ENCODE peak calls at places on chromosomes 11 and 22, in four cellular contexts. U is stomach, D is Peyer's patch, T is esophagus squamous epithelium. F is an unnamed sample.

GRCh38 chr11:82004537-82005213 is 729.0 kb downstream of the FAM181B start:
- DNase-seq in U (no peak), D (no peak), T (no peak), F (no peak)

GRCh38 chr11:12087075-12087775 is 23.2 kb upstream of the MICAL2 start:
- DNase-seq in U (no peak), D (peak; percentile 51), T (no peak), F (no peak)

GRCh38 chr11:10122337-10123197 is 171.5 kb downstream of the SBF2 start:
- DNase-seq in U (no peak), D (no peak), T (no peak), F (peak; percentile 50)

GRCh38 chr11:26929806-26930517 is 64.0 kb upstream of the FIBIN start:
- DNase-seq in U (no peak), D (no peak), T (no peak), F (no peak)

GRCh38 chr11:10413268-10413667 is 41.8 kb upstream of the AMPD3 start:
- DNase-seq in U (no peak), D (no peak), T (no peak), F (no peak)

GRCh38 chr22:24030186-24030702 is 19.1 kb downstream of the CABIN1 start:
- DNase-seq in U (no peak), D (no peak), T (no peak), F (no peak)

GRCh38 chr11:127627629-127628462 is 627.3 kb upstream of the KIRREL3 start:
- DNase-seq in U (no peak), D (peak; percentile 56), T (no peak), F (no peak)

GRCh38 chr11:75301602-75302345 is 49.7 kb downstream of the ARRB1 start:
- DNase-seq in U (peak; percentile 83), D (no peak), T (no peak), F (no peak)

GRCh38 chr11:133649059-133649458 is 116.8 kb upstream of the OPCML start:
- DNase-seq in U (no peak), D (no peak), T (no peak), F (no peak)

GRCh38 chr11:17256512-17256911 is 20.0 kb upstream of the NUCB2 start:
- DNase-seq in U (no peak), D (no peak), T (no peak), F (peak; percentile 39)

GRCh38 chr11:18749681-18750319 is 23.8 kb upstream of the IGSF22 start:
- DNase-seq in U (no peak), D (no peak), T (no peak), F (peak; percentile 91)

GRCh38 chr11:95230054-95231034 is 658 bp downstream of the SESN3 start:
- DNase-seq in U (no peak), D (no peak), T (no peak), F (no peak)

GRCh38 chr11:124041254-124041653 is at the start of gene OR10G7:
- DNase-seq in U (no peak), D (no peak), T (no peak), F (no peak)

GRCh38 chr22:43642319-43642718 is 169.8 kb downstream of the EFCAB6 start:
- DNase-seq in U (no peak), D (no peak), T (no peak), F (no peak)

GRCh38 chr22:47678667-47679287 is 916.3 kb downstream of the TBC1D22A start:
- DNase-seq in U (no peak), D (no peak), T (no peak), F (no peak)

GRCh38 chr11:27385245-27385644 is 22.2 kb upstream of the CCDC34 start:
- DNase-seq in U (no peak), D (no peak), T (no peak), F (peak; percentile 38)

GRCh38 chr11:42778193-42778592 is 533.6 kb upstream of the API5 start:
- DNase-seq in U (no peak), D (no peak), T (no peak), F (no peak)

GRCh38 chr22:47172771-47173534 is 410.5 kb downstream of the TBC1D22A start:
- DNase-seq in U (no peak), D (no peak), T (no peak), F (no peak)

GRCh38 chr11:123707606-123708205 is 33.8 kb downstream of the ZNF202 start:
- DNase-seq in U (peak; percentile 59), D (peak; percentile 56), T (no peak), F (no peak)

GRCh38 chr11:69297926-69298777 is 4.2 kb downstream of the MYEOV start:
- DNase-seq in U (peak; percentile 82), D (peak; percentile 73), T (peak; percentile 45), F (peak; percentile 66)

GRCh38 chr11:19628018-19628417 is 84.6 kb upstream of the NAV2 start:
- DNase-seq in U (no peak), D (no peak), T (no peak), F (peak; percentile 55)

GRCh38 chr11:47837929-47838328 is 10.2 kb downstream of the NUP160 start:
- DNase-seq in U (no peak), D (no peak), T (no peak), F (no peak)

GRCh38 chr11:2940930-2941821 is 12.0 kb upstream of the PHLDA2 start:
- DNase-seq in U (peak; percentile 85), D (peak; percentile 85), T (no peak), F (peak; percentile 85)

GRCh38 chr11:92246637-92247036 is 22.0 kb downstream of the FAT3 start:
- DNase-seq in U (no peak), D (no peak), T (no peak), F (no peak)

GRCh38 chr11:63918576-63919171 is 1.7 kb upstream of the RCOR2 start:
- DNase-seq in U (no peak), D (no peak), T (no peak), F (no peak)

GRCh38 chr22:48567213-48567975 is 1260.3 kb downstream of the BRD1 start:
- DNase-seq in U (no peak), D (no peak), T (no peak), F (no peak)

GRCh38 chr11:107676341-107676740 is 35.5 kb downstream of the SLN start:
- DNase-seq in U (no peak), D (no peak), T (no peak), F (no peak)

GRCh38 chr22:23397618-23398567 is 182.2 kb downstream of the IGLL1 start:
- DNase-seq in U (no peak), D (peak; percentile 47), T (no peak), F (no peak)

GRCh38 chr11:100735949-100736675 is 49.0 kb downstream of the ARHGAP42 start:
- DNase-seq in U (no peak), D (no peak), T (no peak), F (no peak)

DNA sequence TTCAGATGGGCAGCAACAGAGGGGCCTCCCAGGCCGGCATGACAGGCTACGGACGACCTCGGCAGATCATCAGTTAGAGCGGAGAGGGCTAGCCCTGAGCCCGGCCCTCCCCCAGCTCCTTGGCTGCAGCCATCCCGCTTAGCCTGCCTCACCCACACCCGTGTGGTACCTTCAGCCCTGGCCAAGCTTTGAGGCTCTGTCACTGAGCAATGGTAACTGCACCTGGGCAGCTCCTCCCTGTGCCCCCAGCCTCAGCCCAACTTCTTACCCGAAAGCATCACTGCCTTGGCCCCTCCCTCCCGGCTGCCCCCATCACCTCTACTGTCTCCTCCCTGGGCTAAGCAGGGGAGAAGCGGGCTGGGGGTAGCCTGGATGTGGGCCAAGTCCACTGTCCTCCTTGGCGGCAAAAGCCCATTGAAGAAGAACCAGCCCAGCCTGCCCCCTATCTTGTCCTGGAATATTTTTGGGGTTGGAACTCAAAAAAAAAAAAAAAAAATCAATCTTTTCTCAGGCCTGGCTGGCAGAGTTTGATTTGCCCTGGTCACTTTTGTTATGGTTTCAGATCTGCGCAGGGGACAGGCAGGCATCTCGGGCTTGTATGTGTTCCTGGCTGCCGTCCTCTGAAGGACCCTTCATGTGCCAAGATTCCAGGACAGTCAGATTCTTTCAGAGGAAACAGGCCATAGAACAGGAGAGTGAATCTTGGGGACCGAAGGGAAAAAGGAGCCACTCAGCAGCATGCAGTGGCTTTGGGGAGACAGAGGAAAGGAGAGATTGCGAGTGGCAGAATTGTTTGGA is 5.3 kb downstream of the TAGLN start:
- DNase-seq in U (no peak), D (no peak), T (no peak), F (no peak)
- TF ChIP-seq POLR2A in U (no peak), D (no peak), T (no peak), F (no peak)

GRCh38 chr22:45229181-45229580 is 11.5 kb downstream of the KIAA0930 start:
- DNase-seq in U (no peak), D (no peak), T (no peak), F (no peak)
- TF ChIP-seq POLR2A in U (no peak), D (no peak), T (no peak), F (no peak)

GRCh38 chr22:49825436-49825835 is 2.2 kb downstream of the BRD1 start:
- DNase-seq in U (no peak), D (peak; percentile 48), T (no peak), F (no peak)

GRCh38 chr22:49826603-49827306 is 918 bp downstream of the BRD1 start:
- DNase-seq in U (peak; percentile 66), D (peak; percentile 73), T (no peak), F (no peak)

GRCh38 chr22:49824936-49825335 is 2.7 kb downstream of the BRD1 start:
- DNase-seq in U (no peak), D (peak; percentile 46), T (no peak), F (no peak)

GRCh38 chr22:49827307-49827852 is 293 bp downstream of the BRD1 start:
- DNase-seq in U (no peak), D (no peak), T (no peak), F (no peak)

DNA sequence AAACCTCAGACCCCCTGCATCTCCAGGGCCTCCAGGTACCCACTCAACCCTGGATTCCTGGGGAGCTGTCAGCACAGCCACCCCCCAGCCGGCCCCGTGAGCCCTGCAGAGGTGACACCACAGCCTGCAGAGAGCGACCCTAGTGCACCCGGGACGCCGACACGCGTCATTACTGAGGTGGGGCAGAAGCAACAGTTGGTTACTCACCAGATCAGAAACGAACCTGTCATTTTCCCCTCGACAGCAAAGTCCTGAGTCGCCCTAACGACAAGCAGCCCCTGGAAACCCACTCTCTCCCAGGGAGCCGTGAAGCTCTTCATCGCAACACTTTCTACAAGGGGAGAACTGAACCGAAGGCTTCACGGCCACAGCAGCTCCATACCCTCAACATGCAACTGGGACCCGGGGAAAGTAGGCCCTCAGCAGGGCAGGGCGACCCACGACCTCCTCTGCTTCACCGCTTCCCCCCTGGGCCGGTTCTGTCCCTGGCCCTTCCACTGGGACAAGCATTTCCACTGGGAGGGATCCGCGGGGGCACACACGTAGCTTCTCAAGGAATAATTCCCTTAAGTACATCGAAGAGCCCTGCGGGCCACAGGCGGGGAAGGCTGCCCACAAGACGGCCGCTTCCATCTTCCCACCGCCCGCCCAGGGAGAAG is 1.6 kb downstream of the BRD1 start:
- DNase-seq in U (peak; percentile 40), D (peak; percentile 67), T (no peak), F (no peak)
- TF ChIP-seq POLR2A in U (no peak), D (peak; percentile 52), T (no peak), F (no peak)

GRCh38 chr11:65429069-65429681 is 6.6 kb downstream of the NEAT1 start:
- DNase-seq in U (peak; percentile 43), D (peak; percentile 52), T (no peak), F (no peak)
- TF ChIP-seq POLR2A in U (no peak), D (peak; percentile 61), T (no peak), F (peak; percentile 47)

DNA sequence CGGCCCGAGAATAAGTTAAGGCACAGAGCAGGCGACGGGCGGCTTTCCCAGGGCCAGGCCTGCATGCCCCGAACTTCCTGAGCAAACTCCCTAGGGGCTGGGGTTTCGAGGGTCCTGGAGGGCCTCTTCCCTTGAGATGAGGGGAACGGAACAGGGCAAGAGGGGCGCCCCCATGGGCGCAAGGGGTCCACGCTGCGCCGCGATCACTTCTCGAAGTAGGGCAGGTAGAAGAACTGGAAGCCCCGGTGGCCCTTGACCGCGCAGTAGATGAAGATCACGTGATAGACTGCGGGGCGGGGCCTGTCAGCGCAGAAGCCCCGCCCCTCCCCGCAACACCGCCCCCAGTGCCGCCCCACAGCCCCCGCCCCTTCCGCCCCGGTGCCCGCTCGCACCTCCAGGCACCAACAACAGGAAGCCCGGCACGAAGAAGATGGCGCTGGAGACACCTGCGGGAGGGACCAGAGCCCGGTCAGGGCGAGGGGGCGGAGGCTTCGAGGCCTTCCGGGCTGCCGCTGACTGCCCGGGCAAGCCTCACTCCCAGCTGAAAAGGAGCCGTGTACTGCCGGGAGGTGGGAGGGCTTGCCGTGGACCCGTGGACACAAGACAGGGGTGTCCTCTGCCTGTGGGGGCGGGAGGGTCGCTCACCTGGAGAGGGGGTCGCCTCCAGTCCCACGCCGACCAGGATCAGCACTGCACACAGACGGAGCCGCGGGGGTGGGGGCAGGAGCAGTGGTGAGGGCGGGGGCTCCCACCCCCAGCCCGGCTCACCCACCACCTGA is 4.5 kb downstream of the TMEM134 start:
- DNase-seq in U (peak; percentile 94), D (peak; percentile 97), T (peak; percentile 72), F (peak; percentile 85)
- TF ChIP-seq POLR2A in U (no peak), D (peak; percentile 86), T (no peak), F (peak; percentile 44)